ENCODE peak calls at places on chromosomes 11 and 22, in ten cellular contexts. J is GM13976; M is GM20000; A is activated T-cell treated with anti-CD3 and anti-CD28 coated beads, Interleukin-2, amount 50 U/mL, for 48 hours; F is dorsolateral prefrontal cortex; L is Calu3; X is activated T-helper 2 cell treated with anti-CD3 and anti-CD28 coated beads, Interferon-gamma antibody, Interleukin-2, Interleukin-4, amounts not matched to agents 10 μg/mL and 5 μg/mL and 100 μg/mL, durations not matched to agents 14 hours and 24 hours and 36 hours; D is NCI-H1930; I is RWPE1; N is AG09309. T is an unnamed sample.

GRCh38 chr11:87719311-87720073 is 455.8 kb downstream of the RAB38 start:
- DNase-seq in I (no peak), J (no peak), F (no peak), M (no peak), L (no peak), A (no peak), N (no peak), D (no peak), X (no peak), T (no peak)

GRCh38 chr11:2572491-2573239 is 127.1 kb downstream of the KCNQ1OT1 start:
- DNase-seq in M (no peak), J (no peak), D (no peak), X (no peak), F (peak), I (no peak), L (no peak), N (no peak), A (no peak), T (no peak)

GRCh38 chr11:206002-206384 is 1.2 kb downstream of the BET1L start:
- DNase-seq in A (peak), F (peak), X (no peak), I (no peak), L (no peak), N (no peak), M (no peak), J (no peak), D (no peak), T (no peak)

GRCh38 chr11:12329169-12329568 is 48.2 kb upstream of the PARVA start:
- DNase-seq in X (no peak), N (no peak), F (no peak), A (no peak), M (no peak), D (no peak), I (no peak), J (no peak), L (no peak), T (no peak)

GRCh38 chr11:47257518-47258316 is at the start of gene NR1H3:
- DNase-seq in X (no peak), I (peak), N (no peak), A (no peak), M (peak), L (peak), D (no peak), F (no peak), J (peak), T (peak)

GRCh38 chr11:101390539-101390938 is 193.3 kb downstream of the TRPC6 start:
- DNase-seq in A (no peak), I (no peak), N (no peak), X (no peak), D (no peak), F (no peak), M (no peak), J (no peak), L (no peak), T (peak)

GRCh38 chr11:69391192-69392103 is 90.0 kb upstream of the LINC01488 start:
- DNase-seq in L (no peak), N (no peak), X (no peak), D (no peak), F (no peak), A (no peak), M (no peak), J (no peak), I (no peak), T (no peak)

GRCh38 chr22:43481528-43482309 is 69.9 kb downstream of the MPPED1 start:
- DNase-seq in M (peak), N (no peak), D (no peak), L (no peak), A (peak), F (peak), I (no peak), J (no peak), X (no peak), T (peak)

GRCh38 chr11:129589190-129589589 is 213.5 kb downstream of the BARX2 start:
- DNase-seq in I (no peak), A (no peak), N (no peak), J (no peak), D (no peak), M (no peak), X (no peak), L (no peak), F (no peak), T (no peak)

GRCh38 chr11:65941720-65942310 is 3.5 kb upstream of the TSGA10IP start:
- DNase-seq in X (no peak), F (no peak), J (no peak), A (no peak), D (no peak), M (no peak), N (no peak), L (no peak), I (no peak), T (no peak)

GRCh38 chr11:61742391-61742790 is 10.0 kb upstream of the MYRF start:
- DNase-seq in D (no peak), A (no peak), J (no peak), L (peak), F (no peak), I (no peak), M (no peak), X (no peak), N (no peak), T (no peak)

T was measured in OCI-LY7.